ENCODE peak calls at places on chromosomes 11 and 22, in five cellular contexts. One of them, this sample, is unnamed.

GRCh38 chr11:2576536-2576935 is 123.3 kb downstream of the KCNQ1OT1 start:
- DNase-seq in GM13977: no peak
- DNase-seq in body of pancreas: no peak
- DNase-seq in psoas muscle: peak
- DNase-seq in H1: no peak
- DNase-seq in this sample: no peak

GRCh38 chr11:133047036-133047800 is 485.1 kb downstream of the OPCML start:
- DNase-seq in GM13977: no peak
- DNase-seq in H1: no peak
- DNase-seq in psoas muscle: no peak
- DNase-seq in body of pancreas: no peak
- DNase-seq in this sample: no peak

GRCh38 chr22:40220316-40221054 is 42.8 kb downstream of the TNRC6B start:
- DNase-seq in GM13977: no peak
- DNase-seq in body of pancreas: no peak
- DNase-seq in psoas muscle: no peak
- DNase-seq in H1: no peak
- DNase-seq in this sample: no peak

GRCh38 chr11:65456418-65456817 is 33.8 kb downstream of the NEAT1 start:
- DNase-seq in H1: no peak
- DNase-seq in body of pancreas: no peak
- DNase-seq in GM13977: peak
- DNase-seq in psoas muscle: no peak
- DNase-seq in this sample: no peak

GRCh38 chr11:112518371-112518770 is 257.7 kb upstream of the PLET1 start:
- DNase-seq in body of pancreas: no peak
- DNase-seq in psoas muscle: no peak
- DNase-seq in GM13977: no peak
- DNase-seq in H1: no peak
- DNase-seq in this sample: no peak

GRCh38 chr11:68146704-68147474 is 25.7 kb upstream of the CHKA start:
- DNase-seq in psoas muscle: no peak
- DNase-seq in GM13977: no peak
- DNase-seq in body of pancreas: peak
- DNase-seq in H1: no peak
- DNase-seq in this sample: no peak

GRCh38 chr11:118353084-118353710 is 6.2 kb upstream of the UBE4A start:
- DNase-seq in body of pancreas: no peak
- DNase-seq in psoas muscle: no peak
- DNase-seq in H1: no peak
- DNase-seq in GM13977: peak
- DNase-seq in this sample: no peak

GRCh38 chr11:12249590-12250260 is 127.6 kb upstream of the PARVA start:
- DNase-seq in H1: no peak
- DNase-seq in GM13977: no peak
- DNase-seq in psoas muscle: no peak
- DNase-seq in body of pancreas: peak
- DNase-seq in this sample: no peak

GRCh38 chr11:2519517-2519878 is 74.7 kb downstream of the KCNQ1 start:
- DNase-seq in psoas muscle: no peak
- DNase-seq in H1: no peak
- DNase-seq in GM13977: no peak
- DNase-seq in body of pancreas: no peak
- DNase-seq in this sample: no peak

GRCh38 chr11:45853616-45854219 is 6.4 kb downstream of the CRY2 start:
- DNase-seq in psoas muscle: peak
- DNase-seq in body of pancreas: no peak
- DNase-seq in GM13977: no peak
- DNase-seq in H1: no peak
- DNase-seq in this sample: no peak

GRCh38 chr11:4065601-4066377 is 28.8 kb upstream of the RRM1 start:
- DNase-seq in GM13977: no peak
- DNase-seq in body of pancreas: no peak
- DNase-seq in psoas muscle: no peak
- DNase-seq in H1: peak
- DNase-seq in this sample: no peak

GRCh38 chr11:47507016-47507631 is 45.8 kb downstream of the CELF1 start:
- DNase-seq in psoas muscle: no peak
- DNase-seq in H1: no peak
- DNase-seq in body of pancreas: no peak
- DNase-seq in GM13977: no peak
- DNase-seq in this sample: no peak
- TF ChIP-seq CTCF in psoas muscle: no peak
- TF ChIP-seq CTCF in H1: no peak
- TF ChIP-seq CTCF in body of pancreas: no peak
- TF ChIP-seq CTCF in GM13977: peak
- TF ChIP-seq CTCF in this sample: no peak

GRCh38 chr22:20591660-20592310 is 84.4 kb downstream of the MED15 start:
- DNase-seq in body of pancreas: peak
- DNase-seq in H1: peak
- DNase-seq in GM13977: no peak
- DNase-seq in psoas muscle: no peak
- DNase-seq in this sample: no peak
- TF ChIP-seq CTCF in body of pancreas: no peak
- TF ChIP-seq CTCF in H1: no peak
- TF ChIP-seq CTCF in GM13977: no peak
- TF ChIP-seq CTCF in psoas muscle: no peak
- TF ChIP-seq CTCF in this sample: no peak

GRCh38 chr22:41504397-41504796 is 35.5 kb downstream of the ACO2 start:
- DNase-seq in H1: no peak
- DNase-seq in GM13977: no peak
- DNase-seq in psoas muscle: peak
- DNase-seq in body of pancreas: no peak
- DNase-seq in this sample: no peak

GRCh38 chr22:41499624-41500280 is 30.8 kb downstream of the ACO2 start:
- DNase-seq in psoas muscle: no peak
- DNase-seq in H1: no peak
- DNase-seq in GM13977: no peak
- DNase-seq in body of pancreas: no peak
- DNase-seq in this sample: no peak

GRCh38 chr22:41498322-41498721 is 29.4 kb downstream of the ACO2 start:
- DNase-seq in psoas muscle: no peak
- DNase-seq in body of pancreas: no peak
- DNase-seq in GM13977: no peak
- DNase-seq in H1: no peak
- DNase-seq in this sample: no peak

GRCh38 chr22:41500303-41500702 is 31.4 kb downstream of the ACO2 start:
- DNase-seq in body of pancreas: no peak
- DNase-seq in GM13977: no peak
- DNase-seq in psoas muscle: no peak
- DNase-seq in H1: no peak
- DNase-seq in this sample: no peak

GRCh38 chr22:41501209-41501608 is 32.3 kb downstream of the ACO2 start:
- DNase-seq in body of pancreas: no peak
- DNase-seq in GM13977: peak
- DNase-seq in psoas muscle: no peak
- DNase-seq in H1: no peak
- DNase-seq in this sample: no peak
- TF ChIP-seq CTCF in body of pancreas: no peak
- TF ChIP-seq CTCF in GM13977: peak
- TF ChIP-seq CTCF in psoas muscle: peak
- TF ChIP-seq CTCF in H1: peak
- TF ChIP-seq CTCF in this sample: peak

GRCh38 chr11:27839226-27839913 is 139.1 kb upstream of the BDNF start:
- DNase-seq in psoas muscle: no peak
- DNase-seq in GM13977: no peak
- DNase-seq in H1: no peak
- DNase-seq in body of pancreas: no peak
- DNase-seq in this sample: no peak
- TF ChIP-seq CTCF in psoas muscle: no peak
- TF ChIP-seq CTCF in GM13977: peak
- TF ChIP-seq CTCF in H1: peak
- TF ChIP-seq CTCF in body of pancreas: no peak
- TF ChIP-seq CTCF in this sample: peak

This sample was measured in D721Med.